ENCODE peak calls at places on chromosomes 16 and 17, in five cellular contexts. V is SK-N-SH, Z is epithelial cell of prostate, P is lower lobe of right lung, B is PC-3. D is an unnamed sample.

GRCh38 chr17:78131172-78132085 is 858 bp downstream of the TMC8 start:
- DNase-seq in V (peak; percentile 81), Z (no peak), P (no peak), B (no peak), D (no peak)

GRCh38 chr17:63976702-63977101 is 4.0 kb upstream of the SCN4A start:
- DNase-seq in V (no peak), Z (no peak), P (no peak), B (no peak), D (no peak)

GRCh38 chr17:13952252-13952721 is 117.0 kb upstream of the COX10 start:
- DNase-seq in V (no peak), Z (no peak), P (no peak), B (peak; percentile 14), D (no peak)

GRCh38 chr17:69597898-69598692 is 183.6 kb downstream of the MAP2K6 start:
- DNase-seq in V (no peak), Z (peak; percentile 68), P (no peak), B (peak; percentile 82), D (peak; percentile 17)

GRCh38 chr17:79533116-79533515 is 77.7 kb downstream of the RBFOX3 start:
- DNase-seq in V (no peak), Z (no peak), P (peak; percentile 32), B (no peak), D (no peak)

GRCh38 chr17:1909985-1910384 is 80.2 kb downstream of the RPA1 start:
- DNase-seq in V (no peak), Z (no peak), P (no peak), B (no peak), D (no peak)

GRCh38 chr17:45052052-45052772 is 780 bp upstream of the DCAKD start:
- DNase-seq in V (peak; percentile 65), Z (no peak), P (peak; percentile 55), B (peak; percentile 27), D (peak; percentile 42)

GRCh38 chr17:73030501-73030911 is 62.0 kb downstream of the SLC39A11 start:
- DNase-seq in V (no peak), Z (no peak), P (no peak), B (no peak), D (no peak)

GRCh38 chr17:40419559-40420331 is 2.0 kb upstream of the TOP2A start:
- DNase-seq in V (peak; percentile 47), Z (no peak), P (no peak), B (no peak), D (no peak)

GRCh38 chr17:6523330-6523729 is 33.0 kb downstream of the PITPNM3 start:
- DNase-seq in V (no peak), Z (no peak), P (no peak), B (peak; percentile 73), D (no peak)

GRCh38 chr17:37399404-37399803 is 7.2 kb downstream of the ACACA start:
- DNase-seq in V (no peak), Z (no peak), P (no peak), B (peak; percentile 90), D (no peak)

GRCh38 chr17:7930841-7931631 is 710 bp downstream of the TRAPPC1 start:
- DNase-seq in V (no peak), Z (no peak), P (no peak), B (no peak), D (no peak)
- H3K27ac ChIP-seq in V (no peak overlapping the region), Z (peak overlapping the region; percentile 43), P (peak overlapping the region; percentile 82), B (no peak overlapping the region), D (no peak overlapping the region)

GRCh38 chr17:58574025-58574424 is 59.6 kb upstream of the MTMR4 start:
- DNase-seq in V (no peak), Z (no peak), P (no peak), B (no peak), D (no peak)

GRCh38 chr17:58575511-58575910 is 61.1 kb upstream of the MTMR4 start:
- DNase-seq in V (no peak), Z (peak; percentile 84), P (no peak), B (peak; percentile 87), D (no peak)

GRCh38 chr17:58576679-58577367 is 62.4 kb upstream of the MTMR4 start:
- DNase-seq in V (no peak), Z (peak; percentile 53), P (no peak), B (no peak), D (no peak)

GRCh38 chr17:58572846-58573245 is 58.4 kb upstream of the MTMR4 start:
- DNase-seq in V (no peak), Z (no peak), P (no peak), B (no peak), D (no peak)

GRCh38 chr17:58577696-58578095 is 63.3 kb upstream of the MTMR4 start:
- DNase-seq in V (peak; percentile 56), Z (no peak), P (peak; percentile 55), B (peak; percentile 80), D (peak; percentile 79)
- H3K27ac ChIP-seq in V (no peak overlapping the region), Z (peak overlapping the region; percentile 73), P (no peak overlapping the region), B (no peak overlapping the region), D (no peak overlapping the region)

GRCh38 chr17:47687748-47688147 is 6.2 kb upstream of the TBKBP1 start:
- DNase-seq in V (peak; percentile 27), Z (no peak), P (no peak), B (no peak), D (no peak)
- H3K27ac ChIP-seq in V (peak overlapping the region; percentile 52), Z (peak overlapping the region; percentile 67), P (no peak overlapping the region), B (no peak overlapping the region), D (peak overlapping the region; percentile 70)

GRCh38 chr16:67967183-67967955 is 1.1 kb downstream of the SLC12A4 start:
- DNase-seq in V (no peak), Z (no peak), P (no peak), B (peak; percentile 11), D (peak; percentile 34)

GRCh38 chr16:67967956-67968439 is 439 bp downstream of the SLC12A4 start:
- DNase-seq in V (peak; percentile 82), Z (no peak), P (no peak), B (peak; percentile 18), D (peak; percentile 35)

GRCh38 chr16:67968440-67969285 is at the start of gene SLC12A4:
- DNase-seq in V (peak; percentile 99), Z (no peak), P (peak; percentile 86), B (peak; percentile 76), D (peak; percentile 85)

GRCh38 chr16:67965668-67966548 is 2.5 kb downstream of the SLC12A4 start:
- DNase-seq in V (no peak), Z (no peak), P (no peak), B (no peak), D (no peak)

GRCh38 chr16:67966549-67967182 is 1.8 kb downstream of the SLC12A4 start:
- DNase-seq in V (no peak), Z (no peak), P (no peak), B (no peak), D (peak; percentile 33)
- H3K27ac ChIP-seq in V (peak overlapping the region; percentile 7), Z (peak overlapping the region; percentile 77), P (peak overlapping the region; percentile 99), B (no peak overlapping the region), D (peak overlapping the region; percentile 59)

GRCh38 chr17:3896108-3897099 is 3.6 kb upstream of the CAMKK1 start:
- DNase-seq in V (no peak), Z (no peak), P (peak; percentile 62), B (no peak), D (no peak)
- H3K27ac ChIP-seq in V (no peak overlapping the region), Z (no peak overlapping the region), P (peak overlapping the region; percentile 85), B (no peak overlapping the region), D (no peak overlapping the region)

DNA sequence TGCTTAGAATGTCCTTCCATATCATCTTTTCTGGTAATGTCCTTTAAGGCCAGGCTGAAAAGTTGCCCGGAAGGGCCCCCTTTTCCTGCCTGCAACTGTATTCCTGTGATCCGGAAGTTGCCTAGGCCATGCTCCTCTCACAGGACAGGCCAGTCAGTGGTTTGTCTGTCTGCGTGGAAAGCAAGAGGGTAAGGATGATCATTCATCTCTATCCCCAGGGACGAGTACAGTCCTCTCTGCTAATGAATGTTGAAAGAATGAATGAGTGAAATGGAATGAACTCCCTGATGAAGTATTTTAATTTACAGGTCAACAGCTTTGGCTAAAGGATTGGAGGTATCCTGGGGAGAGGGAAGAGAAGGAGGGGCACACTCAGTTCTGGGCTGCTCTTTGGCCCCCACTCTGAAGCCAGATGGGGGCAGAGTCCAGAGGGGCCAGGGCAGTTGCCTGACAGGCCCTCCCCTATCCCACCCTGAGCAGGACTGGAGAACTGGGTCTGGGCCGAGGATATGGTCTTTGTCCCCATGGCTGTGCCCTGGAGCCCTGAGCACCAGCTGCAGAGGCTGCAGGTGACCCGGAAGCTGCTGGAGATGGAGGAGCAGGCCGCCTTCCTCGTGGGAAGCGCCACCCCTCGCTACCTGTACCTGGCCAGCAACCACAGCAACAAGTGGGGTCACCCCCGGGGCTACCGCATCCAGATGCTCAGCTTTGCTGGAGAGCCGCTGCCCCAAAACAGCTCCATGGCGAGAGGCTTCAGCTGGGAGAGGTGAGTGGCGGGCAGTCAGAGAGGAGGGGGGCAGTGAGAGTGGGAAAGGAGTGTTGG is 3.2 kb downstream of the AOC3 start:
- DNase-seq in V (no peak), Z (no peak), P (no peak), B (no peak), D (no peak)
- H3K27ac ChIP-seq in V (no peak overlapping the region), Z (no peak overlapping the region), P (peak overlapping the region; percentile 76), B (no peak overlapping the region), D (no peak overlapping the region)

DNA sequence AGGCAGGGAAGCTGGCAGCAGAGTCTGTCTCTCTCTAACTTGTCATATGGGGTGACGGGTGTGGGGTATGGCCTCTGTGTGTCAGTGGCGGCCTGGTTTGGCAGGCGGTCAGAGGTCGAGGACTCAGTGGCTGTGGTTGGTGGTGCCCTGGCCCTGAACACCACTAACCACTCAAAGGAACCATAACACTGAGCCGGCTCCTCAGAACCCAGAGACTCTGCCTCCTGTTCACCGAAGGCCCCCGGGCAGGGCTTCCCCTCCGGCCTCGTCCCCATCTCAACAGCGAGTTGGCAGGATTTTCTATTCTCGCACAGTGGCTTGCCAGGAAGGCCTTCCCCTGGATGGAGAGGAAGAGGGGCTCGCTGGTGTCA is 638 bp downstream of the P2RX1 start:
- DNase-seq in V (no peak), Z (no peak), P (no peak), B (no peak), D (no peak)
- H3K27ac ChIP-seq in V (no peak overlapping the region), Z (no peak overlapping the region), P (peak overlapping the region; percentile 70), B (no peak overlapping the region), D (peak overlapping the region; percentile 83)